ENCODE peak calls at places on chromosomes 13 and 19, in five cellular contexts. F is gastrocnemius medialis, V is Calu3, W is neural crest cell, G is hepatocyte. C is an unnamed sample.

GRCh38 chr19:38367041-38367440 is 7.3 kb upstream of the PSMD8 start:
- DNase-seq in W (no peak), V (no peak), F (no peak), G (no peak), C (no peak)

GRCh38 chr19:21519488-21519887 is 14.1 kb downstream of the ZNF429 start:
- DNase-seq in V (no peak), F (no peak), G (no peak), W (no peak), C (no peak)

GRCh38 chr13:95474992-95475391 is 77.5 kb upstream of the CLDN10 start:
- DNase-seq in F (no peak), V (no peak), W (no peak), G (no peak), C (no peak)

GRCh38 chr19:4103073-4103418 is 20.9 kb downstream of the MAP2K2 start:
- DNase-seq in V (no peak), W (no peak), G (no peak), F (no peak), C (no peak)

GRCh38 chr19:51185069-51185867 is 39.6 kb upstream of the CD33 start:
- DNase-seq in F (no peak), V (no peak), G (no peak), W (no peak), C (no peak)

GRCh38 chr13:44470623-44471562 is 97.3 kb downstream of the SERP2 start:
- DNase-seq in V (no peak), F (no peak), W (no peak), G (peak; percentile 41), C (no peak)

GRCh38 chr19:13089139-13089856 is 13.4 kb downstream of the LYL1 start:
- DNase-seq in W (no peak), G (no peak), F (no peak), V (no peak), C (no peak)

GRCh38 chr13:32261567-32261966 is 53.6 kb downstream of the ZAR1L start:
- DNase-seq in G (peak; percentile 76), V (no peak), W (no peak), F (peak; percentile 56), C (no peak)

GRCh38 chr19:11138659-11139526 is 16.7 kb downstream of the SPC24 start:
- DNase-seq in W (no peak), V (peak; percentile 53), G (peak; percentile 86), F (peak; percentile 56), C (no peak)

GRCh38 chr13:26440111-26440510 is 117.4 kb upstream of the WASF3 start:
- DNase-seq in W (no peak), V (no peak), F (no peak), G (no peak), C (no peak)

GRCh38 chr19:14450168-14450874 is 17.2 kb downstream of the PKN1 start:
- DNase-seq in V (peak; percentile 52), F (no peak), G (peak; percentile 37), W (no peak), C (no peak)

GRCh38 chr19:21065336-21065735 is 16.7 kb upstream of the ZNF714 start:
- DNase-seq in V (no peak), F (no peak), G (no peak), W (no peak), C (no peak)

GRCh38 chr13:36818483-36819063 is 449 bp upstream of the RFXAP start:
- DNase-seq in V (no peak), G (no peak), W (no peak), F (no peak), C (no peak)

GRCh38 chr13:44108345-44108858 is 228.7 kb downstream of the LACC1 start:
- DNase-seq in W (no peak), G (peak; percentile 83), F (no peak), V (peak; percentile 46), C (no peak)

GRCh38 chr19:34402074-34402600 is 2.1 kb upstream of the PDCD2L start:
- DNase-seq in V (peak; percentile 10), G (no peak), F (no peak), W (no peak), C (no peak)

GRCh38 chr19:17159466-17160393 is 55.4 kb upstream of the USE1 start:
- DNase-seq in V (no peak), W (no peak), G (no peak), F (no peak), C (no peak)

GRCh38 chr19:40744554-40745401 is 5.5 kb downstream of the ACTMAP start:
- DNase-seq in F (no peak), G (peak; percentile 49), V (no peak), W (no peak), C (no peak)

DNA sequence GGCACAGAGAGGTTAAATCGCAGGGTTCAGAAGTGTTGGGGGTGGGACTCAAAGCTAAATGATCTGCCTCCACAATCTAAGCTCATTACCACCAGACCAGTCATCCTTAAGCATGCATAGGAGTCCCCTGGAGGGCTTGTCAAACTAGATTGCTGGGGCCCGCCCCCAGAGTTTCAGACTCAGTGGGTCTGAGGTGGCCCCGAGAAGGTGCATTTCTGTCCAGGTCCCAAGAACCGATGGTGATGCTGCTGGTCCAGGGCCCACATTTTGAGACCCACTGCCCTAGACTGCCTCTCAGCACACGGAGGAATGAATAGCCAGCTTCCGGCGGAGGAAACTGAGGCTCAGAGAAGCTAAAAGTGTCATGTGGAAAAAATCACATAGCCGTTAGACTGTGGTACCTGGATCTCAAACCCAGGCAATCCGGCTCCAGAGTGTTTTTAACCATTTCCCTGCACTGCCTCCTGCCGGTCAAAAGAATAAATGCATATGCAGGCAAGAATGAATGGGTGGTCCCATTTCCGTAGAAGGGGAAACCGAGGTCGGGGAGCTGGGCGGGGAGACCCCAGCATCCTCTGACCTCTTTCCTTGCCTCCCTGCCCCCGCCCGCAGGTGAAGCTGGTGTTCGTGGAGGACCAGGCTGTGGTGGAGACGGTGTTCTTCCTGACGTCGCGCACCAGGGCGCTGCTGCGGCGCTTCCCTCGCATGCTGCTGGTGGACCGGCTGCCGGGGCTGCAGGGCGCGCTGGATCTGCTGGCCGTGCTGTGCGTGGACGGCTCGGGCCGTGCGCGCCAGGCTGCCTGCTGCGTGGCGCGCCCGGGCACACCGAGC is 23.8 kb downstream of the ZSWIM9 start:
- DNase-seq in F (no peak), V (peak; percentile 20), W (peak; percentile 25), G (no peak), C (no peak)
- TF ChIP-seq CTCF in F (peak; percentile 26), V (peak; percentile 60), W (peak; percentile 65), G (peak; percentile 47), C (peak; percentile 53)

GRCh38 chr13:69591437-69591836 is 516.2 kb upstream of the ATXN8OS start:
- DNase-seq in G (no peak), V (no peak), F (no peak), W (no peak), C (no peak)

GRCh38 chr13:69580255-69580654 is 527.4 kb upstream of the ATXN8OS start:
- DNase-seq in G (no peak), V (no peak), W (no peak), F (no peak), C (no peak)

GRCh38 chr13:69589531-69589930 is 518.1 kb upstream of the ATXN8OS start:
- DNase-seq in F (no peak), V (no peak), G (no peak), W (no peak), C (no peak)

GRCh38 chr13:69585656-69586055 is 522.0 kb upstream of the ATXN8OS start:
- DNase-seq in F (no peak), W (no peak), G (no peak), V (no peak), C (no peak)
- TF ChIP-seq CTCF in F (no peak), W (peak; percentile 42), G (peak; percentile 26), V (no peak), C (peak; percentile 7)

GRCh38 chr13:97474581-97474980 is 40.6 kb downstream of the RAP2A start:
- DNase-seq in V (no peak), W (no peak), G (no peak), F (no peak), C (no peak)
- TF ChIP-seq CTCF in V (no peak), W (no peak), G (no peak), F (no peak), C (no peak)

GRCh38 chr13:112711528-112712265 is 21.9 kb downstream of the ATP11A start:
- DNase-seq in W (peak; percentile 31), G (peak; percentile 95), V (peak; percentile 43), F (peak; percentile 80), C (no peak)
- TF ChIP-seq CTCF in W (peak; percentile 24), G (peak; percentile 35), V (no peak), F (no peak), C (no peak)

GRCh38 chr19:49363265-49364082 is at the start of gene DKKL1:
- DNase-seq in F (peak; percentile 95), V (peak; percentile 95), W (peak; percentile 100), G (peak; percentile 98), C (no peak)
- TF ChIP-seq CTCF in F (no peak), V (no peak), W (peak; percentile 22), G (peak; percentile 12), C (peak; percentile 10)